ENCODE peak calls at places on chromosomes 1 and 21, in eight cellular contexts. J is AG08395; P is GOT3; M is activated gamma-delta T cell; K is activated CD4-positive, alpha-beta T cell treated with anti-CD3 and anti-CD28 coated beads for 36 hours; B is glutamatergic neuron; E is pulmonary artery endothelial cell; N is progenitor cell of endocrine pancreas. Q is an unnamed sample.

GRCh38 chr1:214584805-214585766 is 17.9 kb upstream of the CENPF start:
- DNase-seq in J (peak), P (no peak), M (no peak), K (no peak), B (no peak), E (no peak), N (no peak), Q (peak)

GRCh38 chr1:93448292-93448982 is 519 bp downstream of the FNBP1L start:
- DNase-seq in J (peak), P (no peak), M (no peak), K (peak), B (peak), E (no peak), N (peak), Q (peak)

GRCh38 chr1:202618387-202619022 is 91.7 kb downstream of the SYT2 start:
- DNase-seq in J (peak), P (no peak), M (no peak), K (no peak), B (no peak), E (no peak), N (no peak), Q (peak)

GRCh38 chr1:15869413-15869812 is 21.9 kb downstream of the SPEN start:
- DNase-seq in J (no peak), P (no peak), M (no peak), K (no peak), B (no peak), E (no peak), N (no peak), Q (no peak)

GRCh38 chr1:200483491-200484143 is 73.8 kb upstream of the ZNF281 start:
- DNase-seq in J (peak), P (peak), M (no peak), K (peak), B (no peak), E (peak), N (no peak), Q (peak)

GRCh38 chr1:161133220-161133740 is 813 bp upstream of the DEDD start:
- DNase-seq in J (no peak), P (no peak), M (no peak), K (no peak), B (no peak), E (no peak), N (no peak), Q (no peak)

GRCh38 chr21:33123396-33124120 is 53.6 kb downstream of the OLIG1 start:
- DNase-seq in J (no peak), P (no peak), M (no peak), K (no peak), B (no peak), E (no peak), N (no peak), Q (no peak)

GRCh38 chr1:194367121-194367520 is 1180.7 kb upstream of the B3GALT2 start:
- DNase-seq in J (no peak), P (no peak), M (no peak), K (no peak), B (no peak), E (no peak), N (no peak), Q (no peak)

GRCh38 chr1:68049941-68050878 is at the start of gene DIRAS3:
- DNase-seq in J (peak), P (no peak), M (no peak), K (peak), B (no peak), E (no peak), N (no peak), Q (peak)